ENCODE peak calls at places on chromosomes 5 and 9, in six cellular contexts. K, Z, G, C, N and V are unnamed samples.

GRCh38 chr5:102542064-102542463 is 43.3 kb upstream of the SLCO6A1 start:
- DNase-seq in N (no peak), Z (no peak), G (no peak), C (no peak), K (no peak), V (no peak)

GRCh38 chr9:137371966-137372651 is 50.9 kb downstream of the EXD3 start:
- DNase-seq in Z (no peak), N (peak; percentile 64), K (no peak), C (no peak), G (no peak), V (no peak)

GRCh38 chr9:128685636-128686489 is 3.2 kb upstream of the SET start:
- DNase-seq in C (no peak), Z (no peak), N (peak; percentile 87), G (peak; percentile 54), K (peak; percentile 59), V (peak; percentile 68)

GRCh38 chr5:179264053-179264540 is 81.2 kb downstream of the ADAMTS2 start:
- DNase-seq in G (peak; percentile 14), Z (no peak), K (no peak), C (no peak), N (no peak), V (no peak)

GRCh38 chr5:146520731-146521130 is 4.7 kb upstream of the GPR151 start:
- DNase-seq in Z (no peak), N (no peak), G (no peak), C (no peak), K (no peak), V (no peak)

GRCh38 chr9:134383148-134383547 is 56.9 kb downstream of the RXRA start:
- DNase-seq in K (no peak), N (no peak), C (no peak), G (no peak), Z (no peak), V (no peak)

GRCh38 chr9:14275331-14275730 is 38.6 kb downstream of the NFIB start:
- DNase-seq in Z (no peak), K (no peak), G (no peak), C (no peak), N (no peak), V (no peak)

GRCh38 chr5:39175273-39175955 is 43.9 kb downstream of the FYB1 start:
- DNase-seq in N (no peak), C (no peak), Z (no peak), K (no peak), G (no peak), V (no peak)

GRCh38 chr5:4941957-4942830 is 197.9 kb upstream of the ADAMTS16 start:
- DNase-seq in C (no peak), G (no peak), Z (no peak), K (peak; percentile 3), N (no peak), V (peak; percentile 70)

GRCh38 chr5:35924950-35925722 is 13.3 kb downstream of the CAPSL start:
- DNase-seq in G (peak; percentile 51), Z (peak; percentile 52), K (peak; percentile 47), C (no peak), N (peak; percentile 91), V (peak; percentile 75)

GRCh38 chr9:124834586-124834985 is 18.7 kb upstream of the WDR38 start:
- DNase-seq in Z (peak; percentile 27), C (no peak), G (no peak), N (no peak), K (no peak), V (no peak)

GRCh38 chr5:35954175-35954574 is 15.8 kb upstream of the CAPSL start:
- DNase-seq in Z (no peak), N (no peak), K (no peak), C (no peak), G (no peak), V (no peak)

GRCh38 chr9:121353246-121353975 is 16.6 kb downstream of the STOM start:
- DNase-seq in G (no peak), K (peak; percentile 17), C (no peak), N (no peak), Z (no peak), V (peak; percentile 66)

GRCh38 chr5:149133795-149134777 is 7.2 kb upstream of the ABLIM3 start:
- DNase-seq in G (peak; percentile 55), Z (peak; percentile 82), C (peak; percentile 71), K (no peak), N (no peak), V (no peak)

GRCh38 chr9:120696551-120697230 is 17.6 kb downstream of the MEGF9 start:
- DNase-seq in G (no peak), K (no peak), C (no peak), Z (no peak), N (no peak), V (no peak)

DNA sequence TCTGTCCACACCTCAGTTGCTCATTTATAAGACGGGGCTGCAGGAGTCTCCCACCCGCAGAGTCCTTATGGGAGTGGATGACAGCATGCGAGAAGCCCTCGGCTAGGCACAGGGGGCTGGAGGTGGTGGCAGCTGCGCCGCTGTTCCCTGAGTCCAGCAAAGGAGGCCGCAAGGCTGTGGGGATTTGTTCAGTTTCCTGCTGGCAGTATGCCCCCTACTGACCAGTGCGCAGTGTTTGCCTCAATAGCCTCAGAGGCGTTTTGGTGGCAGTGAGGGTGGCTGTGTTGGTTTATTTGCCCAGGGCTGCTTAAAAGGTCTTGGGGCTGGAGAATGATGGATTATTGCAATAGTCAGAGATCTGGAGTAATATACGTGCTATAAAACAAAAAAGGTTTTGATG is 176.3 kb upstream of the OTULINL start:
- DNase-seq in Z (no peak), K (no peak), C (no peak), N (no peak), G (no peak), V (no peak)
- TF ChIP-seq CTCF in Z (peak; percentile 16), K (no peak), C (no peak), N (no peak), G (no peak), V (no peak)

GRCh38 chr9:88390371-88390990 is 2.2 kb downstream of the SPIN1 start:
- DNase-seq in Z (peak; percentile 10), G (no peak), K (no peak), C (no peak), N (no peak), V (no peak)

GRCh38 chr9:88387733-88388202 is 476 bp upstream of the SPIN1 start:
- DNase-seq in K (no peak), Z (peak; percentile 55), G (peak; percentile 59), C (no peak), N (peak; percentile 89), V (no peak)

GRCh38 chr9:88387035-88387732 is 1.1 kb upstream of the SPIN1 start:
- DNase-seq in C (no peak), N (peak; percentile 84), K (no peak), G (peak; percentile 34), Z (peak; percentile 63), V (peak; percentile 32)

GRCh38 chr9:88388886-88389617 is 808 bp downstream of the SPIN1 start:
- DNase-seq in K (peak; percentile 59), N (peak; percentile 90), Z (peak; percentile 78), G (peak; percentile 38), C (peak; percentile 3), V (peak; percentile 76)

GRCh38 chr9:88388203-88388885 is at the start of gene SPIN1:
- DNase-seq in N (peak; percentile 96), G (peak; percentile 84), Z (peak; percentile 76), C (peak; percentile 2), K (peak; percentile 96), V (peak; percentile 97)
- TF ChIP-seq CTCF in N (no peak), G (no peak), Z (no peak), C (no peak), K (peak; percentile 41), V (peak; percentile 72)

GRCh38 chr9:126781717-126782388 is 23.0 kb upstream of the ZBTB43 start:
- DNase-seq in G (peak; percentile 89), N (peak; percentile 92), C (peak; percentile 51), Z (peak; percentile 74), K (peak; percentile 86), V (peak; percentile 86)

GRCh38 chr9:126781186-126781585 is 23.7 kb upstream of the ZBTB43 start:
- DNase-seq in G (no peak), C (no peak), Z (no peak), N (no peak), K (no peak), V (no peak)

GRCh38 chr9:126775926-126776325 is 28.9 kb upstream of the ZBTB43 start:
- DNase-seq in C (no peak), G (no peak), K (no peak), N (no peak), Z (no peak), V (no peak)

GRCh38 chr9:126773004-126773607 is 31.7 kb upstream of the ZBTB43 start:
- DNase-seq in Z (peak; percentile 22), C (no peak), G (no peak), K (no peak), N (no peak), V (no peak)

DNA sequence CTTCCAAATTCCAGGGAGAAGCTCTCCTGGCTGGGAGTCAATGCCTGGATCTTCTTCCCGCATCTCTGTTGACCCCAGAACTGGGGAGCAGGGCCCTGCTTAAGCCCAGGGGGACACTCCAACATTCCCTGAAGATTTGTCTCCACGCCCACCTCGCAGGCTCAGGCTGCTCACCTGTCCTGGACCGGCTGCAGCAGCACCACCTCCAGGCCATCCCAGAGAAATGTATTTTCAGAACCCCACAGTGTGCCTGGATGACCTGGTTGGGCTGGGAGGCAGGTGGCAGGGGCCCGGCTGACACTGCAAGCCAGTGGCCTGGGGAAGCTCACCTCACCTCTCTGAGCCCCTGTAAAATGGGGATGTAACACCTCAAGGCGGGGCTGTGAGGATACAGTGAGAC is 27.1 kb upstream of the ZBTB43 start:
- DNase-seq in N (no peak), K (no peak), G (no peak), Z (no peak), C (no peak), V (no peak)
- TF ChIP-seq CTCF in N (no peak), K (no peak), G (no peak), Z (no peak), C (no peak), V (peak; percentile 21)

GRCh38 chr5:32092938-32093812 is 80.9 kb downstream of the GOLPH3 start:
- DNase-seq in K (peak; percentile 67), Z (peak; percentile 84), C (peak; percentile 58), G (peak; percentile 63), N (no peak), V (peak; percentile 87)
- TF ChIP-seq CTCF in K (peak; percentile 72), Z (peak; percentile 70), C (peak; percentile 76), G (no peak), N (peak; percentile 64), V (peak; percentile 75)

GRCh38 chr5:308672-309271 is 12.7 kb upstream of the AHRR start:
- DNase-seq in C (no peak), N (no peak), Z (peak; percentile 58), K (no peak), G (peak; percentile 48), V (no peak)
- TF ChIP-seq CTCF in C (no peak), N (no peak), Z (peak; percentile 43), K (no peak), G (no peak), V (no peak)